ENCODE peak calls at places on chromosome 11, in ten cellular contexts. N is EH; D is SHP77; A is endothelial cell; U is CD4-positive, alpha-beta memory T cell; J is RPMI7951; K is mucosa of descending colon; L is brain microvascular endothelial cell; F is heart left ventricle; Y is T-cell. M is an unnamed sample.

GRCh38 chr11:76148207-76148606 is 58.1 kb downstream of the WNT11 start:
- DNase-seq in A (no peak), L (no peak), N (no peak), Y (no peak), J (no peak), F (no peak), U (no peak), K (peak; percentile 57), D (no peak), M (no peak)

GRCh38 chr11:2208691-2209369 is 37.2 kb upstream of the TH start:
- DNase-seq in A (no peak), D (peak; percentile 15), N (no peak), J (no peak), F (peak; percentile 71), Y (no peak), L (no peak), K (no peak), U (no peak), M (peak; percentile 54)

GRCh38 chr11:83410605-83411565 is 124.7 kb upstream of the CCDC90B start:
- DNase-seq in J (no peak), Y (no peak), A (no peak), N (no peak), D (no peak), U (no peak), L (no peak), K (no peak), F (no peak), M (no peak)

GRCh38 chr11:123585206-123585605 is 69.2 kb downstream of the SCN3B start:
- DNase-seq in U (no peak), Y (no peak), F (no peak), D (no peak), J (no peak), L (no peak), A (no peak), N (no peak), K (peak; percentile 28), M (no peak)

GRCh38 chr11:118544647-118545010 is 13.6 kb downstream of the TMEM25 start:
- DNase-seq in Y (no peak), A (no peak), L (no peak), D (no peak), U (no peak), F (no peak), J (no peak), N (no peak), K (no peak), M (no peak)

GRCh38 chr11:12832828-12833227 is 158.6 kb downstream of the TEAD1 start:
- DNase-seq in Y (no peak), A (no peak), D (no peak), N (peak; percentile 46), L (no peak), F (no peak), J (no peak), U (no peak), K (no peak), M (no peak)

GRCh38 chr11:64006468-64006867 is 20.2 kb downstream of the OTUB1 start:
- DNase-seq in Y (no peak), F (no peak), N (no peak), D (no peak), A (no peak), K (no peak), L (no peak), U (no peak), J (no peak), M (no peak)

GRCh38 chr11:86800076-86800955 is at the start of gene PRSS23:
- DNase-seq in L (no peak), D (peak; percentile 48), A (peak; percentile 46), K (peak; percentile 80), Y (no peak), U (no peak), J (peak; percentile 74), N (peak; percentile 78), F (peak; percentile 79), M (peak; percentile 86)

GRCh38 chr11:73439002-73439843 is 63.0 kb downstream of the RELT start:
- DNase-seq in F (no peak), U (no peak), J (peak; percentile 59), A (no peak), K (peak; percentile 30), D (no peak), L (no peak), N (peak; percentile 78), Y (no peak), M (no peak)

GRCh38 chr11:63489879-63490278 is 1.1 kb downstream of the PLAAT5 start:
- DNase-seq in U (no peak), L (peak; percentile 42), F (no peak), K (no peak), N (peak; percentile 10), D (no peak), J (peak; percentile 72), Y (no peak), A (no peak), M (no peak)

GRCh38 chr11:134049303-134049702 is 19.6 kb upstream of the JAM3 start:
- DNase-seq in L (no peak), N (no peak), Y (no peak), F (no peak), D (no peak), K (no peak), J (no peak), U (no peak), A (no peak), M (no peak)

GRCh38 chr11:76275446-76275845 is 69.1 kb upstream of the WNT11 start:
- DNase-seq in U (no peak), N (no peak), Y (no peak), K (no peak), F (no peak), A (no peak), L (no peak), J (no peak), D (no peak), M (no peak)

GRCh38 chr11:121716060-121716459 is 263.3 kb upstream of the SORL1-AS1 start:
- DNase-seq in K (no peak), F (no peak), U (no peak), Y (no peak), L (peak; percentile 8), J (peak; percentile 82), D (no peak), N (peak; percentile 33), A (no peak), M (no peak)

GRCh38 chr11:65430406-65431217 is 8.0 kb downstream of the NEAT1 start:
- DNase-seq in J (no peak), D (no peak), L (peak; percentile 34), Y (no peak), N (peak; percentile 75), A (no peak), U (peak; percentile 49), F (no peak), K (no peak), M (no peak)

GRCh38 chr11:59114344-59114743 is 7.3 kb downstream of the FAM111B start:
- DNase-seq in L (no peak), D (no peak), F (no peak), J (no peak), Y (no peak), A (no peak), K (no peak), U (no peak), N (no peak), M (no peak)

GRCh38 chr11:83051760-83052671 is 19.7 kb downstream of the RAB30 start:
- DNase-seq in N (peak; percentile 99), K (no peak), L (peak; percentile 84), A (no peak), F (no peak), J (peak; percentile 92), D (peak; percentile 80), U (no peak), Y (no peak), M (no peak)

GRCh38 chr11:83659466-83659865 is 373.3 kb upstream of the CCDC90B start:
- DNase-seq in J (no peak), A (no peak), L (no peak), U (no peak), F (no peak), N (no peak), Y (no peak), K (no peak), D (no peak), M (no peak)

GRCh38 chr11:118142809-118143208 is 9.8 kb downstream of the SCN4B start:
- DNase-seq in A (no peak), K (peak; percentile 26), U (no peak), F (no peak), L (no peak), D (no peak), Y (no peak), N (peak; percentile 10), J (no peak), M (no peak)

GRCh38 chr11:27228232-27228631 is 134.8 kb downstream of the CCDC34 start:
- DNase-seq in Y (no peak), A (no peak), N (no peak), F (no peak), L (no peak), K (no peak), J (no peak), U (no peak), D (no peak), M (no peak)

GRCh38 chr11:9693801-9694553 is 30.1 kb downstream of the SWAP70 start:
- DNase-seq in F (no peak), D (no peak), Y (no peak), N (no peak), L (no peak), A (no peak), U (no peak), K (no peak), J (no peak), M (no peak)

GRCh38 chr11:121071456-121072236 is 29.4 kb upstream of the TECTA start:
- DNase-seq in J (peak; percentile 5), K (no peak), Y (no peak), N (peak; percentile 9), D (no peak), L (no peak), A (no peak), U (no peak), F (no peak), M (peak; percentile 39)

GRCh38 chr11:19101803-19102520 is 15.0 kb upstream of the ZDHHC13 start:
- DNase-seq in K (peak; percentile 36), D (no peak), J (no peak), N (no peak), U (no peak), Y (no peak), F (no peak), A (no peak), L (no peak), M (no peak)

GRCh38 chr11:71437879-71438278 is 10.3 kb downstream of the DHCR7 start:
- DNase-seq in Y (no peak), D (no peak), U (no peak), A (no peak), L (no peak), F (no peak), N (no peak), K (no peak), J (no peak), M (no peak)

GRCh38 chr11:63880031-63880841 is 36.7 kb downstream of the RCOR2 start:
- DNase-seq in N (peak; percentile 82), K (no peak), A (no peak), Y (no peak), D (no peak), J (peak; percentile 64), U (no peak), F (no peak), L (peak; percentile 41), M (no peak)

GRCh38 chr11:7570938-7571337 is 57.1 kb downstream of the PPFIBP2 start:
- DNase-seq in A (no peak), D (no peak), N (no peak), L (no peak), U (no peak), Y (no peak), K (no peak), J (no peak), F (no peak), M (peak; percentile 12)

GRCh38 chr11:102836290-102836875 is 7.0 kb downstream of the MMP3 start:
- DNase-seq in U (no peak), A (no peak), L (peak; percentile 65), N (peak; percentile 82), D (no peak), J (peak; percentile 7), K (no peak), F (no peak), Y (no peak), M (peak; percentile 20)

GRCh38 chr11:74713686-74714085 is 17.5 kb downstream of the CHRDL2 start:
- DNase-seq in U (no peak), J (no peak), A (no peak), D (no peak), N (no peak), K (no peak), F (no peak), Y (no peak), L (no peak), M (no peak)

GRCh38 chr11:60870733-60871377 is 3.5 kb downstream of the ZP1 start:
- DNase-seq in A (no peak), K (no peak), U (no peak), L (no peak), N (no peak), F (no peak), D (no peak), J (no peak), Y (no peak), M (no peak)

M was measured in iPS-NIHi11.